ENCODE peak calls at places on chromosomes 3 and 15, in seven cellular contexts. X, V, Y, Z, U, H and M are unnamed samples.

GRCh38 chr15:89912145-89912673 is 543 bp downstream of the ARPIN start:
- DNase-seq in X (peak), V (no peak), Y (peak), Z (no peak), U (peak), H (peak), M (no peak)

GRCh38 chr3:190076601-190077444 is 43.9 kb downstream of the P3H2 start:
- DNase-seq in X (peak), V (no peak), Y (peak), Z (peak), U (no peak), H (no peak), M (no peak)

GRCh38 chr15:74196175-74196574 is 6.4 kb downstream of the STRA6 start:
- DNase-seq in X (no peak), V (no peak), Y (peak), Z (peak), U (no peak), H (peak), M (no peak)

GRCh38 chr3:10771486-10772225 is 44.4 kb upstream of the SLC6A11 start:
- DNase-seq in X (no peak), V (no peak), Y (no peak), Z (no peak), U (no peak), H (no peak), M (no peak)

GRCh38 chr3:17194116-17194515 is 309.4 kb downstream of the PLCL2 start:
- DNase-seq in X (no peak), V (no peak), Y (no peak), Z (no peak), U (no peak), H (no peak), M (no peak)

GRCh38 chr3:170046269-170047132 is 8.7 kb downstream of the GPR160 start:
- DNase-seq in X (no peak), V (no peak), Y (no peak), Z (no peak), U (no peak), H (no peak), M (no peak)

GRCh38 chr15:71599404-71600225 is 210.7 kb upstream of the NR2E3 start:
- DNase-seq in X (no peak), V (no peak), Y (no peak), Z (no peak), U (no peak), H (no peak), M (peak)

GRCh38 chr3:65490132-65490531 is 548.6 kb downstream of the MAGI1 start:
- DNase-seq in X (no peak), V (no peak), Y (no peak), Z (no peak), U (no peak), H (no peak), M (peak)

GRCh38 chr15:44034933-44035624 is 160.0 kb downstream of the FRMD5 start:
- DNase-seq in X (no peak), V (no peak), Y (no peak), Z (no peak), U (no peak), H (no peak), M (no peak)